ENCODE peak calls at places on chromosomes 4 and X, in six cellular contexts. S, X, O, T, W and K are unnamed samples.

GRCh38 chr4:173560896-173561295 is 30.9 kb upstream of the HAND2 start:
- DNase-seq in X (no peak), S (no peak), O (no peak), W (no peak), T (no peak), K (no peak)

GRCh38 chrX:47200385-47201150 is 6.9 kb downstream of the UBA1 start:
- DNase-seq in O (no peak), T (peak), S (no peak), W (no peak), X (no peak), K (no peak)

GRCh38 chrX:1529756-1530155 is 7.2 kb downstream of the P2RY8 start:
- DNase-seq in O (no peak), T (no peak), S (no peak), W (no peak), X (no peak), K (no peak)

GRCh38 chrX:48919360-48919821 is 567 bp upstream of the PIM2 start:
- DNase-seq in T (no peak), S (peak), W (no peak), X (peak), O (no peak), K (no peak)

GRCh38 chrX:57918750-57919436 is 8.6 kb upstream of the ZXDA start:
- DNase-seq in O (peak), W (no peak), X (peak), T (peak), S (no peak), K (no peak)

GRCh38 chr4:25914670-25915358 is 794 bp downstream of the SMIM20 start:
- DNase-seq in S (peak), W (no peak), X (no peak), O (no peak), T (peak), K (no peak)

GRCh38 chrX:123454712-123455431 is 270.8 kb downstream of the GRIA3 start:
- DNase-seq in O (no peak), T (no peak), S (no peak), W (no peak), X (no peak), K (no peak)

GRCh38 chr4:6542951-6543350 is 32.0 kb upstream of the MAN2B2 start:
- DNase-seq in X (no peak), T (no peak), O (no peak), S (no peak), W (no peak), K (no peak)

GRCh38 chr4:29304595-29304994 is 1415.6 kb upstream of the PCDH7 start:
- DNase-seq in T (peak), O (no peak), X (no peak), S (no peak), W (no peak), K (no peak)

GRCh38 chrX:19746919-19747671 is 140.3 kb downstream of the SH3KBP1 start:
- DNase-seq in W (no peak), S (peak), X (no peak), O (no peak), T (no peak), K (no peak)

GRCh38 chr4:38314663-38315062 is 349.3 kb upstream of the KLF3 start:
- DNase-seq in O (peak), S (no peak), W (no peak), X (no peak), T (no peak), K (no peak)

GRCh38 chr4:78136109-78137081 is 79.3 kb downstream of the FRAS1 start:
- DNase-seq in S (no peak), T (no peak), O (no peak), X (no peak), W (no peak), K (no peak)

GRCh38 chrX:44570524-44570923 is 27.9 kb upstream of the FUNDC1 start:
- DNase-seq in T (peak), S (no peak), W (no peak), O (no peak), X (no peak), K (no peak)